ENCODE peak calls at places on chromosome 21, in eight cellular contexts. A, G, O, B, I, V, Y and X are unnamed samples.

GRCh38 chr21:36004441-36004840 is 55.9 kb downstream of the SETD4 start:
- DNase-seq in A (no peak), G (no peak), I (peak), B (peak), Y (no peak), O (no peak), V (peak), X (no peak)

GRCh38 chr21:34526618-34527290 is 14.7 kb upstream of the KCNE1 start:
- DNase-seq in G (peak), I (no peak), V (no peak), A (peak), B (no peak), O (peak), Y (peak), X (peak)

GRCh38 chr21:25561668-25562641 is 45.3 kb downstream of the MRPL39 start:
- DNase-seq in A (no peak), Y (no peak), B (peak), I (no peak), G (peak), V (peak), O (no peak), X (peak)

GRCh38 chr21:33945652-33946270 is 30.2 kb upstream of the ATP5PO start:
- DNase-seq in I (no peak), B (no peak), V (no peak), Y (no peak), O (no peak), G (no peak), A (no peak), X (no peak)

GRCh38 chr21:10430007-10430406 is 91.4 kb upstream of the TPTE start:
- DNase-seq in G (no peak), B (peak), A (no peak), V (no peak), I (peak), O (no peak), Y (no peak), X (no peak)

GRCh38 chr21:29637553-29637952 is 302.2 kb downstream of the GRIK1 start:
- DNase-seq in I (no peak), G (no peak), V (no peak), B (no peak), Y (no peak), O (no peak), A (no peak), X (no peak)

GRCh38 chr21:24375201-24375600 is 1232.1 kb downstream of the MRPL39 start:
- DNase-seq in Y (no peak), A (no peak), B (no peak), O (no peak), V (no peak), G (peak), I (no peak), X (peak)

GRCh38 chr21:35088235-35088865 is 39.2 kb upstream of the RUNX1 start:
- DNase-seq in A (no peak), B (no peak), O (no peak), G (no peak), I (no peak), Y (no peak), V (no peak), X (no peak)

GRCh38 chr21:21246007-21246406 is 247.8 kb downstream of the NCAM2 start:
- DNase-seq in Y (no peak), G (no peak), A (no peak), I (no peak), V (no peak), O (no peak), B (no peak), X (no peak)

GRCh38 chr21:30616125-30616524 is at the start of gene KRTAP20-1:
- DNase-seq in O (no peak), I (no peak), B (no peak), V (no peak), G (no peak), Y (no peak), A (no peak), X (no peak)

GRCh38 chr21:16192900-16193299 is 463.1 kb downstream of the USP25 start:
- DNase-seq in G (no peak), V (no peak), A (no peak), Y (no peak), B (no peak), I (no peak), O (no peak), X (no peak)

GRCh38 chr21:36743008-36743407 is 44.1 kb downstream of the SIM2 start:
- DNase-seq in G (no peak), A (no peak), I (no peak), V (no peak), Y (no peak), O (no peak), B (no peak), X (no peak)

GRCh38 chr21:35408401-35408800 is 359.3 kb upstream of the RUNX1 start:
- DNase-seq in I (no peak), A (no peak), B (no peak), O (no peak), G (no peak), Y (no peak), V (no peak), X (no peak)

GRCh38 chr21:28899744-28900143 is 92.9 kb downstream of the LTN1 start:
- DNase-seq in G (no peak), A (no peak), Y (no peak), V (no peak), I (no peak), O (no peak), B (no peak), X (no peak)

GRCh38 chr21:27787046-27787445 is 820.2 kb upstream of the ADAMTS5 start:
- DNase-seq in A (no peak), G (no peak), Y (no peak), B (no peak), O (no peak), I (no peak), V (no peak), X (no peak)

GRCh38 chr21:28283652-28284490 is 708.8 kb downstream of the LTN1 start:
- DNase-seq in Y (peak), V (no peak), O (no peak), I (no peak), A (no peak), G (no peak), B (peak), X (no peak)

GRCh38 chr21:27371688-27372331 is 404.9 kb upstream of the ADAMTS5 start:
- DNase-seq in B (no peak), V (no peak), O (no peak), G (no peak), Y (no peak), I (no peak), A (no peak), X (no peak)

GRCh38 chr21:15731243-15731613 is 1.4 kb downstream of the USP25 start:
- DNase-seq in V (no peak), O (no peak), G (no peak), I (no peak), Y (peak), B (no peak), A (no peak), X (no peak)

GRCh38 chr21:38990424-38990794 is 184.7 kb downstream of the ETS2 start:
- DNase-seq in V (no peak), A (no peak), Y (peak), G (peak), O (no peak), I (no peak), B (peak), X (no peak)
- TF ChIP-seq POLR2AphosphoS5 in V (no peak), A (no peak), Y (no peak), G (no peak), O (no peak), I (no peak), B (no peak), X (no peak)

DNA sequence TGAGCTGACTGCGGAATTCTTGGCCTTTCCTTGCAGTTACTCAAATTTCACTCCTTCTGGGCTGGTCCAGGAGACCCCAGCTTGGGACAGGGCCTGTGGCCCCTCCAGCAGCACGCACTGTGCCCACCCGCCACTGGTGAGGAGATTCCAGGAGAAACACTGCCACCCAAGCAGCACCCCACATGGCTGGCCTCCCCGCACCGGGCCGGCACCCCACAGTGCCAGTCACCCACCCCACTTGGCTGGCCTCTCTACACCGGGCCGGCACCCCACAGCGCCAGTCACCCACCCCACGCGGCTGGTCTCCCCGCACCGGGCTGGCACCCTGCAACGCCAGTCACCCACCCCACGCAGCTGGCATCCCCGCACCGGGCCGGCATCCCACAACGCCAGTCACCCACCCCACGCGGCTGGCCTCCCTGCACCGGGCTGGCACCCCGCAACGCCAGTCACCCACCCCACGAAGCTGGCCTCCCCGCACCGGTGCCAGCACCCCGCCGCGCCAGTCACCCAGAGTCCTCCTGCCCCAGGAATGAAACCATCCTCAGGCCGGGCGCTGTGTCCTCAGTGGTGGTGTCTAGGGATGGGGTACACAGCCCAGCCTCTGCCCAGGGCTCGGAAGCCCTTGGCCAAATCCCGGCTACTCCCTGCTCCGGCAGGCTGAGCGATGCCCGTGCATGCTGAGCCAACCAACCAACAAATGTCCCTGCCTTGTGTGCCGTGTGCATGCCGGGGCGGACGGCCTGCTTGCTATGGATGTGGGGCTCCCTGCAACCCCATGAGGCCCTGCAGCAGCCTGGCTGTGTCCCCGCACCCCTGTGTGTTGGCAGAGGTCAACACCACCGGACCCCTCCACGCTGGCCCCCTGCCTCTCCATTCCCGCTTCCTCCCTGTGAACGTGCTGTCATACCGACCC is 38.6 kb upstream of the TSPEAR start:
- DNase-seq in B (no peak), G (no peak), Y (no peak), I (no peak), V (no peak), O (no peak), A (no peak), X (no peak)
- H3K4me3 ChIP-seq in B (no peak), G (no peak), Y (no peak), I (no peak), V (no peak), O (no peak), A (no peak), X (no peak)

GRCh38 chr21:44755227-44755626 is 43.9 kb upstream of the TSPEAR start:
- DNase-seq in Y (peak), I (peak), B (no peak), G (no peak), A (no peak), O (no peak), V (no peak), X (no peak)
- TF ChIP-seq REST in Y (no peak), I (no peak), B (no peak), G (no peak), A (no peak), O (no peak), V (no peak), X (no peak)

GRCh38 chr21:46054447-46054846 is 43.5 kb upstream of the COL6A2 start:
- DNase-seq in A (no peak), G (peak), B (no peak), V (no peak), I (no peak), Y (no peak), O (no peak), X (no peak)
- TF ChIP-seq POLR2AphosphoS5 in A (no peak), G (no peak), B (no peak), V (no peak), I (no peak), Y (no peak), O (no peak), X (no peak)

DNA sequence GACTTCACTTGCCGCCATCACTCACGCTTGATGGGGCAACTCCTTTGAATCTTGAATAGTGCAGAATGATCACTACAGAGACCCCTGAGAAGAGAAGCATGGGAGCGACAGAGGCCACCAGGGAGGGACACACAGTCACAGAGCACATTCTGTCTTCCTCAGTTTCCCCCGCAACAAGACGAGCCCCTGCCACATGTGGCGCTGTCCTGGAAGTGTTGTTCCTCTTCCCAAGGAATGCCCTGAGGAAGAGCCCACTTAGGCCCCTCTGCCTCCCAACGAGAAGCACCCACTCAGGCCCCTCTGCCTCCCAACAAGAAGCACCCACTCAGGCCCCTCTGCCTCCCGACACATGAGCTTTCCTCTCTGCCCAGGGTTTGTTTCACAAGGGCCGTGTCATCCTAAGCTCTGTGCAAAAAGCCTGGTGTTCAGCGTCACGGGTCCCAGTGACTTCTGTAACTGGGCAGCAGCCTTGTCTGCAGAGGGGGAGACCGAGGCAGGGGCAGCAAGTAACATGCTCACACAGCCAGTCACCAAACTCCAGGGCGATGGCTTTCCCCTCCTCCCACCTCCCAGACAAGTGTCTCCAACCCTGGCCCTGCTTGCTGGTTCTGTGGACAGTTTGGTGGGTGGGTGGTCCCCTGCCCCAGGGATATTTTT is 19.8 kb downstream of the SLC37A1 start:
- DNase-seq in O (no peak), Y (no peak), I (no peak), G (no peak), B (no peak), V (no peak), A (no peak), X (no peak)
- H3K4me3 ChIP-seq in O (no peak), Y (no peak), I (no peak), G (no peak), B (no peak), V (no peak), A (no peak), X (no peak)

GRCh38 chr21:38810826-38811164 is 5.1 kb downstream of the ETS2 start:
- DNase-seq in I (no peak), O (no peak), B (no peak), Y (no peak), V (no peak), G (no peak), A (no peak), X (no peak)

GRCh38 chr21:38813143-38813542 is 7.4 kb downstream of the ETS2 start:
- DNase-seq in A (no peak), O (no peak), G (peak), I (no peak), Y (no peak), V (no peak), B (no peak), X (no peak)

GRCh38 chr21:38810034-38810825 is 4.5 kb downstream of the ETS2 start:
- DNase-seq in Y (no peak), A (no peak), G (no peak), B (no peak), V (no peak), O (no peak), I (no peak), X (no peak)

GRCh38 chr21:38809170-38809878 is 3.6 kb downstream of the ETS2 start:
- DNase-seq in O (no peak), B (no peak), G (no peak), I (no peak), A (no peak), V (no peak), Y (no peak), X (no peak)

GRCh38 chr21:38811257-38811656 is 5.5 kb downstream of the ETS2 start:
- DNase-seq in G (peak), A (no peak), B (no peak), I (no peak), V (no peak), Y (no peak), O (no peak), X (no peak)
- TF ChIP-seq REST in G (no peak), A (no peak), B (no peak), I (no peak), V (no peak), Y (no peak), O (no peak), X (no peak)